ENCODE peak calls at places on chromosomes 13 and 19, in six cellular contexts. One of them, this sample, is unnamed.

GRCh38 chr13:48165727-48166126 is 67.3 kb upstream of the ITM2B start:
- DNase-seq in iPS DF 6.9: no peak
- DNase-seq in ascending aorta: no peak
- DNase-seq in tibial nerve: no peak
- DNase-seq in breast epithelium: no peak
- DNase-seq in adrenal gland: no peak
- DNase-seq in this sample: no peak

GRCh38 chr13:50891206-50891605 is 18.4 kb upstream of the RNASEH2B start:
- DNase-seq in iPS DF 6.9: no peak
- DNase-seq in ascending aorta: no peak
- DNase-seq in tibial nerve: no peak
- DNase-seq in breast epithelium: no peak
- DNase-seq in adrenal gland: no peak
- DNase-seq in this sample: no peak

GRCh38 chr19:12137541-12137940 is 2.6 kb downstream of the ZNF20 start:
- DNase-seq in iPS DF 6.9: no peak
- DNase-seq in ascending aorta: no peak
- DNase-seq in tibial nerve: no peak
- DNase-seq in breast epithelium: no peak
- DNase-seq in adrenal gland: no peak
- DNase-seq in this sample: no peak

GRCh38 chr19:33373701-33374405 is at the start of gene CEBPG:
- DNase-seq in iPS DF 6.9: no peak
- DNase-seq in ascending aorta: no peak
- DNase-seq in tibial nerve: no peak
- DNase-seq in breast epithelium: no peak
- DNase-seq in adrenal gland: no peak
- DNase-seq in this sample: peak; percentile 63

GRCh38 chr19:31316201-31316951 is 32.9 kb downstream of the TSHZ3 start:
- DNase-seq in iPS DF 6.9: no peak
- DNase-seq in ascending aorta: peak; percentile 70
- DNase-seq in tibial nerve: no peak
- DNase-seq in breast epithelium: no peak
- DNase-seq in adrenal gland: no peak
- DNase-seq in this sample: no peak

GRCh38 chr19:39915101-39915847 is 19.2 kb downstream of the FCGBP start:
- DNase-seq in iPS DF 6.9: no peak
- DNase-seq in ascending aorta: no peak
- DNase-seq in tibial nerve: no peak
- DNase-seq in breast epithelium: no peak
- DNase-seq in adrenal gland: no peak
- DNase-seq in this sample: no peak

GRCh38 chr13:100068532-100068931 is 20.4 kb upstream of the PCCA start:
- DNase-seq in iPS DF 6.9: no peak
- DNase-seq in ascending aorta: no peak
- DNase-seq in tibial nerve: no peak
- DNase-seq in breast epithelium: no peak
- DNase-seq in adrenal gland: no peak
- DNase-seq in this sample: no peak

GRCh38 chr19:37991176-37991835 is 84.3 kb downstream of the SIPA1L3 start:
- DNase-seq in iPS DF 6.9: no peak
- DNase-seq in ascending aorta: no peak
- DNase-seq in tibial nerve: no peak
- DNase-seq in breast epithelium: no peak
- DNase-seq in adrenal gland: no peak
- DNase-seq in this sample: no peak

GRCh38 chr13:42747399-42747873 is 33.9 kb upstream of the FAM216B start:
- DNase-seq in iPS DF 6.9: no peak
- DNase-seq in ascending aorta: no peak
- DNase-seq in tibial nerve: no peak
- DNase-seq in breast epithelium: no peak
- DNase-seq in adrenal gland: no peak
- DNase-seq in this sample: no peak

GRCh38 chr13:48235100-48235813 is 2.3 kb downstream of the ITM2B start:
- DNase-seq in iPS DF 6.9: no peak
- DNase-seq in ascending aorta: no peak
- DNase-seq in tibial nerve: no peak
- DNase-seq in breast epithelium: no peak
- DNase-seq in adrenal gland: peak; percentile 44
- DNase-seq in this sample: no peak

GRCh38 chr13:78650725-78651083 is 8.3 kb downstream of the OBI1 start:
- DNase-seq in iPS DF 6.9: no peak
- DNase-seq in ascending aorta: no peak
- DNase-seq in tibial nerve: no peak
- DNase-seq in breast epithelium: no peak
- DNase-seq in adrenal gland: no peak
- DNase-seq in this sample: no peak

GRCh38 chr19:13461536-13461935 is 44.7 kb downstream of the CACNA1A start:
- DNase-seq in iPS DF 6.9: no peak
- DNase-seq in ascending aorta: no peak
- DNase-seq in tibial nerve: no peak
- DNase-seq in breast epithelium: no peak
- DNase-seq in adrenal gland: no peak
- DNase-seq in this sample: no peak

GRCh38 chr13:37201081-37201480 is 95.6 kb upstream of the CSNK1A1L start:
- DNase-seq in iPS DF 6.9: no peak
- DNase-seq in ascending aorta: no peak
- DNase-seq in tibial nerve: no peak
- DNase-seq in breast epithelium: no peak
- DNase-seq in adrenal gland: no peak
- DNase-seq in this sample: no peak

GRCh38 chr13:31835932-31836331 is 96.6 kb downstream of the RXFP2 start:
- DNase-seq in iPS DF 6.9: no peak
- DNase-seq in ascending aorta: no peak
- DNase-seq in tibial nerve: no peak
- DNase-seq in breast epithelium: no peak
- DNase-seq in adrenal gland: no peak
- DNase-seq in this sample: no peak

GRCh38 chr19:9165256-9165655 is 13.5 kb upstream of the OR7D2 start:
- DNase-seq in iPS DF 6.9: no peak
- DNase-seq in ascending aorta: no peak
- DNase-seq in tibial nerve: no peak
- DNase-seq in breast epithelium: no peak
- DNase-seq in adrenal gland: no peak
- DNase-seq in this sample: no peak

GRCh38 chr19:9155591-9155990 is 15.4 kb downstream of the ZNF317 start:
- DNase-seq in iPS DF 6.9: no peak
- DNase-seq in ascending aorta: no peak
- DNase-seq in tibial nerve: no peak
- DNase-seq in breast epithelium: no peak
- DNase-seq in adrenal gland: no peak
- DNase-seq in this sample: no peak

GRCh38 chr19:9156304-9156703 is 16.1 kb downstream of the ZNF317 start:
- DNase-seq in iPS DF 6.9: no peak
- DNase-seq in ascending aorta: no peak
- DNase-seq in tibial nerve: no peak
- DNase-seq in breast epithelium: no peak
- DNase-seq in adrenal gland: no peak
- DNase-seq in this sample: no peak

GRCh38 chr19:9159891-9160290 is 18.9 kb upstream of the OR7D2 start:
- DNase-seq in iPS DF 6.9: no peak
- DNase-seq in ascending aorta: no peak
- DNase-seq in tibial nerve: no peak
- DNase-seq in breast epithelium: no peak
- DNase-seq in adrenal gland: no peak
- DNase-seq in this sample: no peak

DNA sequence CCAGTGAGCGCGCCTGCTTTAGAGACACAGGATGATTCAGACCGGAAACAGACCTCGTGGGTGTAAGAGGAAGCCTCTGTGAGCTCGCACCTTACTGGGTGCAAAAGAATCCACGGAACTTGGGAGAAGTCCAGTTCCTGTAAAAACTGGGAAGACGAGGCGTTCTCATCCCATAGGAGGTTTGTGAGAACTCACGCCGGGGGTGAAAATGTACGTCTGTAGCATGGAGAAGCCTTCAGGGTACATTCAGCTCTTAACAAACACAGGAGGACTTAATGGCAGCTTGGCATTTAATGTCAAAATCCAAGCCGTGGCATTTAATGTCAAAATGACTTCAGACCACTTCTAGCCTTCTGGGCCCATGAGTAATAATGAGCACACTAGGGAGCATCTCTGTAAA is 17.4 kb upstream of the OR7D2 start:
- DNase-seq in iPS DF 6.9: no peak
- DNase-seq in ascending aorta: no peak
- DNase-seq in tibial nerve: no peak
- DNase-seq in breast epithelium: no peak
- DNase-seq in adrenal gland: no peak
- DNase-seq in this sample: no peak
- H3K9me3 ChIP-seq in iPS DF 6.9: no peaks in the 10 kb centered on the region
- H3K9me3 ChIP-seq in ascending aorta: peaks cover 27% of the 10 kb centered on the region
- H3K9me3 ChIP-seq in tibial nerve: no peaks in the 10 kb centered on the region
- H3K9me3 ChIP-seq in breast epithelium: peaks cover 41% of the 10 kb centered on the region
- H3K9me3 ChIP-seq in adrenal gland: no peaks in the 10 kb centered on the region
- H3K9me3 ChIP-seq in this sample: peaks cover 10% of the 10 kb centered on the region

GRCh38 chr19:51916167-51916566 is 11.1 kb upstream of the ZNF613 start:
- DNase-seq in iPS DF 6.9: no peak
- DNase-seq in ascending aorta: no peak
- DNase-seq in tibial nerve: no peak
- DNase-seq in breast epithelium: no peak
- DNase-seq in adrenal gland: no peak
- DNase-seq in this sample: no peak
- H3K9me3 ChIP-seq in iPS DF 6.9: peaks cover 23% of the 10 kb centered on the region
- H3K9me3 ChIP-seq in ascending aorta: peaks cover 51% of the 10 kb centered on the region
- H3K9me3 ChIP-seq in tibial nerve: no peaks in the 10 kb centered on the region
- H3K9me3 ChIP-seq in breast epithelium: peaks cover 87% of the 10 kb centered on the region
- H3K9me3 ChIP-seq in adrenal gland: peaks cover 11% of the 10 kb centered on the region
- H3K9me3 ChIP-seq in this sample: peaks cover 34% of the 10 kb centered on the region

GRCh38 chr13:18998389-18998788 is 183.2 kb downstream of the TUBA3C start:
- DNase-seq in iPS DF 6.9: no peak
- DNase-seq in ascending aorta: no peak
- DNase-seq in tibial nerve: no peak
- DNase-seq in breast epithelium: no peak
- DNase-seq in adrenal gland: no peak
- DNase-seq in this sample: no peak
- H3K9me3 ChIP-seq in iPS DF 6.9: peaks cover 38% of the 10 kb centered on the region
- H3K9me3 ChIP-seq in ascending aorta: peaks cover 3% of the 10 kb centered on the region
- H3K9me3 ChIP-seq in tibial nerve: no peaks in the 10 kb centered on the region
- H3K9me3 ChIP-seq in breast epithelium: peaks cover 32% of the 10 kb centered on the region
- H3K9me3 ChIP-seq in adrenal gland: no peaks in the 10 kb centered on the region
- H3K9me3 ChIP-seq in this sample: no peaks in the 10 kb centered on the region

GRCh38 chr19:52115526-52116053 is 20.0 kb upstream of the ZNF841 start:
- DNase-seq in iPS DF 6.9: no peak
- DNase-seq in ascending aorta: no peak
- DNase-seq in tibial nerve: no peak
- DNase-seq in breast epithelium: no peak
- DNase-seq in adrenal gland: no peak
- DNase-seq in this sample: no peak

GRCh38 chr19:52110780-52111179 is 15.2 kb upstream of the ZNF841 start:
- DNase-seq in iPS DF 6.9: no peak
- DNase-seq in ascending aorta: no peak
- DNase-seq in tibial nerve: no peak
- DNase-seq in breast epithelium: no peak
- DNase-seq in adrenal gland: no peak
- DNase-seq in this sample: no peak

GRCh38 chr19:52114691-52115090 is 19.1 kb upstream of the ZNF841 start:
- DNase-seq in iPS DF 6.9: no peak
- DNase-seq in ascending aorta: no peak
- DNase-seq in tibial nerve: no peak
- DNase-seq in breast epithelium: no peak
- DNase-seq in adrenal gland: no peak
- DNase-seq in this sample: no peak

GRCh38 chr19:52112624-52113023 is 17.1 kb upstream of the ZNF841 start:
- DNase-seq in iPS DF 6.9: no peak
- DNase-seq in ascending aorta: no peak
- DNase-seq in tibial nerve: no peak
- DNase-seq in breast epithelium: no peak
- DNase-seq in adrenal gland: no peak
- DNase-seq in this sample: no peak
- H3K9me3 ChIP-seq in iPS DF 6.9: peaks cover 28% of the 10 kb centered on the region
- H3K9me3 ChIP-seq in ascending aorta: peaks cover 98% of the 10 kb centered on the region
- H3K9me3 ChIP-seq in tibial nerve: peaks cover 18% of the 10 kb centered on the region
- H3K9me3 ChIP-seq in breast epithelium: peaks cover 99% of the 10 kb centered on the region
- H3K9me3 ChIP-seq in adrenal gland: peaks cover 7% of the 10 kb centered on the region
- H3K9me3 ChIP-seq in this sample: peaks cover 51% of the 10 kb centered on the region

DNA sequence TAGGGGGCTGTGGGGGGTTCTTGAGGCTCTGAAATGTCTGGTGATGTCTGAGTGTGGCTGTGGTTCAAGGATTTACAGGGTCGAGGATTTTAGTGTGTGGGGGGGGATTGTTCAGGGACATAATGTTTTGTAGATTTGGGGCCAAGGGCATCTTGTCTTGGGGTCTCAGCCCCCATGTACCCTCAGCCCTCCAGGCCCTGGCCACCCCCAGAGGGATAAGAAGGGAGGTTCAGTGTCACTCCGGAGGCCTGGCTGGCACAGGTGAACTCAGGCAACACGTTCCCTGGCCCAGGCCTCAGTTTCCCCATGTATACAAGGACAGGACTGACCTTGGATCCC is 2.4 kb upstream of the APC2 start:
- DNase-seq in iPS DF 6.9: no peak
- DNase-seq in ascending aorta: no peak
- DNase-seq in tibial nerve: no peak
- DNase-seq in breast epithelium: no peak
- DNase-seq in adrenal gland: no peak
- DNase-seq in this sample: no peak
- H3K9me3 ChIP-seq in iPS DF 6.9: no peaks in the 10 kb centered on the region
- H3K9me3 ChIP-seq in ascending aorta: no peaks in the 10 kb centered on the region
- H3K9me3 ChIP-seq in tibial nerve: no peaks in the 10 kb centered on the region
- H3K9me3 ChIP-seq in breast epithelium: no peaks in the 10 kb centered on the region
- H3K9me3 ChIP-seq in adrenal gland: no peaks in the 10 kb centered on the region
- H3K9me3 ChIP-seq in this sample: no peaks in the 10 kb centered on the region

This sample was measured in T-helper 17 cell.